ENCODE peak calls at places on chromosomes 7 and 10, in seven cellular contexts. K, W, Q, H, M, O and Y are unnamed samples.

GRCh38 chr10:109886788-109887155 is 36.5 kb downstream of the XPNPEP1 start:
- DNase-seq in K (no peak), W (no peak), Q (no peak), H (no peak), M (no peak), O (no peak), Y (no peak)

GRCh38 chr10:35005868-35006267 is 84.3 kb downstream of the CUL2 start:
- DNase-seq in K (peak; percentile 19), W (no peak), Q (no peak), H (no peak), M (no peak), O (no peak), Y (no peak)

GRCh38 chr7:69508736-69509135 is 89.5 kb upstream of the AUTS2 start:
- DNase-seq in K (no peak), W (no peak), Q (no peak), H (no peak), M (no peak), O (no peak), Y (no peak)

GRCh38 chr10:110852255-110852896 is 19.4 kb upstream of the PDCD4 start:
- DNase-seq in K (no peak), W (peak; percentile 38), Q (peak; percentile 78), H (no peak), M (no peak), O (no peak), Y (no peak)

GRCh38 chr7:44284216-44284615 is 41.2 kb downstream of the CAMK2B start:
- DNase-seq in K (no peak), W (no peak), Q (peak; percentile 32), H (peak; percentile 10), M (peak; percentile 4), O (no peak), Y (no peak)

GRCh38 chr10:78802406-78802805 is 266.4 kb upstream of the ZMIZ1 start:
- DNase-seq in K (no peak), W (no peak), Q (no peak), H (no peak), M (no peak), O (no peak), Y (no peak)

GRCh38 chr10:77877461-77878344 is 48.9 kb downstream of the DLG5 start:
- DNase-seq in K (no peak), W (no peak), Q (no peak), H (no peak), M (peak; percentile 34), O (no peak), Y (no peak)

GRCh38 chr7:119472398-119473038 is 800.5 kb upstream of the KCND2 start:
- DNase-seq in K (no peak), W (no peak), Q (no peak), H (no peak), M (peak; percentile 12), O (no peak), Y (no peak)

GRCh38 chr7:91156326-91156725 is 107.9 kb upstream of the FZD1 start:
- DNase-seq in K (no peak), W (no peak), Q (no peak), H (no peak), M (no peak), O (no peak), Y (no peak)

GRCh38 chr7:45116048-45116447 is 4.6 kb upstream of the TBRG4 start:
- DNase-seq in K (no peak), W (no peak), Q (no peak), H (no peak), M (no peak), O (no peak), Y (no peak)

DNA sequence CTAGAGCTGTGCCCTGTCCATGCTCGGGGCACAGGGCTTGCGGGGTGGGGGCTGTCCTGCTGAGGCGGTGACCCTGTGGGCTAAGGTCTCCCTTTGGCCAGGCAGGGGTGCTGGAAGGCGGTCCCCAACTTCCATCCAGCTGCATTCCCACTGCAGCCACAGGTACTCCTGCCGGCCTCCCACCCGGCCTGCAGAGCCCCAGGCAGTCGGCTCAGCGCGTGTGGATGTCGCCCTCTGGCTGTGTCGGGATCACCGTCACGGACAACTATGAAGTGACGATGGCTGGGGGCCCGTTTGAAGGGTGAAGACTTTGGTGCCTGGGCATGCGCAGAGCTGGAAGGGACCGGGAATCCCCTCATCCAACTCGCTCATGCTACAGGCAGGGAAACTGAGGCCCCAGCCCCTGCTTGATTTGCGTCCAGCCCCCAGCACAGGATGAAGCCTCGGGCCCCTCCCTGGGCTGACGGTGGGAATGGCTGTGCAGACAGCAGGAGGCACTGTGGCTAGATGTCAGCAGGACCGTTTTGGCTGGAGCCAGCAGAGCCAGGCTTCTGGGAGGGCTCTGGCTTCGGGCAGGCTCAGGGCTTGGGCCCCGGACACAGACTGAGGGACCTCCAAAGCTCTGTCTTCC is 2.3 kb upstream of the TMEM184A start:
- DNase-seq in K (no peak), W (no peak), Q (no peak), H (no peak), M (no peak), O (peak; percentile 71), Y (no peak)
- TF ChIP-seq CTCF in K (peak; percentile 19), W (no peak), Q (no peak), H (no peak), M (no peak), O (peak; percentile 51), Y (peak; percentile 21)

DNA sequence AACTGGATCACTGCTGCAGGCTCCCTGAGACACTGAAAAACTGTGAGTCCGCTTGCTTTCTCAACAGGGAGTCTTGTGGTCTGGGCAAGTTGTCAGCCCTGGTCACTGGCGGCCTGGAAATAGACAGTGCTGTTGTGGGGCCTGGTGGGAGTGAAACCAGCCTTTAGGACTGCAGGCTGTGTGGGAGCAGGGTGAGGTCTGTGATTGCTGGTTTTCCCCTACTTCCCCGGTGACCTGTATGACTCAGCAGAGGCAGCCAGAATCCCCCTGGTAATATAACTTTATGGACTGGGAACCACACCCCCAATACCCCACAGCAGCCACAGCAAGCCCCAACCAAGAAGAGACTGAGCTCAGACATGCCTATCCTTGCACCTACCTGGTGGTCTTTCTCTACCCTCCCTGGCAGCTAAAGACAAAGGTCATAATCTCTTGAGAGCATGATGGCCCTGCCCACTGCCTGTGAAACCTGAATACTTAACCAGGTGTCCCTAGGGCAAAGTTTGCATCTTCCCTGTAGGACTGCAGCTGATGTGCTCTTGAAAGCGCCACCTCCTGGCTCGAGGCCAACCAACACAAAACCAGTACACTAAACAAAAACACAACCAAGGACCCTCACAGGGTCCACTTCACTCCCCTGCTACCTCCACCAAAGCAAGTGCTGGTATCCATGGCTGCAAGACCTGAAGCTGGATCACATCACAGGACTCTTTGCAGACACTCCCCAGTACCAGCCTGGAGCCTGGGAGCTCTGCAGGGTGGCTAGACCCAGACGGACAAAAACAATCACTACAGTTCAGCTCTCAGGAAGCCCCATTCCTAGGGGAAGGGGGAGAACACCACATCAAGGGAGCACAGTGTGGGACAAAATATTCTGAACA is 7.2 kb upstream of the ADAM22 start:
- DNase-seq in K (no peak), W (peak; percentile 93), Q (peak; percentile 58), H (no peak), M (peak; percentile 42), O (no peak), Y (no peak)
- TF ChIP-seq CTCF in K (no peak), W (peak; percentile 72), Q (peak; percentile 14), H (no peak), M (no peak), O (no peak), Y (no peak)

GRCh38 chr7:134985894-134986362 is 380 bp upstream of the AGBL3 start:
- DNase-seq in K (no peak), W (no peak), Q (no peak), H (no peak), M (no peak), O (no peak), Y (no peak)
- TF ChIP-seq CTCF in K (no peak), W (no peak), Q (no peak), H (no peak), M (no peak), O (no peak), Y (no peak)

GRCh38 chr10:52951819-52952218 is 179.2 kb upstream of the MBL2 start:
- DNase-seq in K (no peak), W (peak; percentile 41), Q (no peak), H (peak; percentile 40), M (peak; percentile 69), O (no peak), Y (no peak)
- TF ChIP-seq CTCF in K (no peak), W (peak; percentile 61), Q (peak; percentile 53), H (no peak), M (peak; percentile 46), O (no peak), Y (no peak)

DNA sequence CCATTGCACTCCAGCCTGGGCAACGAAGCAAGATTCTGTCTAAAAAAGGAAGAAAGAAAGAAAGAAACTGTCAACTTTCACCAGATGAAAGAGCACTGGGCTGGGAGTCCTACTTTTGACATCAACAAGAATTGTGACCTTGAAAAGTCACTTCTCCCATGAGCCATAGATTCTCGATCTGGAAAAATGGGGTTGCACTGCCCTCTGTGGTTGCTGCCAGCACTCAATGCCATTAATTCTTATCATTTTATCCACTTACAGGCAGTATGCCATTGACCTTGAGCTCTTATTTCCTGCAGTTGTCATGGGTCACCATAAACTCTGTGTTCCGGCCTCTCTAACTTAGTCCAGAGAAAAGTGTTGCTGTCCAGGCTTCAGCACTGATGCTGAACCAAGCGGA is 137.2 kb downstream of the NOC3L start:
- DNase-seq in K (peak; percentile 22), W (no peak), Q (no peak), H (no peak), M (no peak), O (no peak), Y (no peak)
- TF ChIP-seq CTCF in K (peak; percentile 49), W (no peak), Q (peak; percentile 29), H (no peak), M (no peak), O (no peak), Y (no peak)

GRCh38 chr10:86387221-86387794 is 20.7 kb upstream of the GRID1 start:
- DNase-seq in K (no peak), W (no peak), Q (no peak), H (no peak), M (no peak), O (no peak), Y (no peak)
- TF ChIP-seq CTCF in K (no peak), W (no peak), Q (no peak), H (no peak), M (no peak), O (no peak), Y (no peak)

GRCh38 chr10:103235775-103236174 is 9.9 kb upstream of the RPEL1 start:
- DNase-seq in K (no peak), W (no peak), Q (no peak), H (no peak), M (no peak), O (no peak), Y (no peak)

GRCh38 chr10:103232772-103233488 is 12.8 kb upstream of the RPEL1 start:
- DNase-seq in K (no peak), W (no peak), Q (no peak), H (no peak), M (no peak), O (no peak), Y (no peak)

GRCh38 chr10:103241262-103242011 is 4.2 kb upstream of the RPEL1 start:
- DNase-seq in K (peak; percentile 89), W (no peak), Q (peak; percentile 88), H (no peak), M (peak; percentile 92), O (no peak), Y (no peak)

GRCh38 chr10:103238506-103239252 is 7.0 kb upstream of the RPEL1 start:
- DNase-seq in K (peak; percentile 59), W (no peak), Q (peak; percentile 75), H (peak; percentile 45), M (peak; percentile 80), O (no peak), Y (no peak)
- TF ChIP-seq CTCF in K (peak; percentile 63), W (no peak), Q (no peak), H (no peak), M (peak; percentile 11), O (no peak), Y (no peak)